ENCODE peak calls at places on chromosomes 3 and 15, in five cellular contexts. One of them, this sample, is unnamed.

GRCh38 chr3:47850803-47851417 is 48.0 kb downstream of the DHX30 start:
- DNase-seq in progenitor cell of endocrine pancreas: no peak
- DNase-seq in NCI-H345: no peak
- DNase-seq in stimulated activated CD4-positive, alpha-beta T cell treated with anti-CD3 and anti-CD28 coated beads, TNF-alpha, amount 100 ng/mL, for 1 hour: no peak
- DNase-seq in GM04504: no peak
- DNase-seq in this sample: no peak

GRCh38 chr15:68518785-68519430 is 59.9 kb upstream of the CORO2B start:
- DNase-seq in progenitor cell of endocrine pancreas: no peak
- DNase-seq in NCI-H345: no peak
- DNase-seq in stimulated activated CD4-positive, alpha-beta T cell treated with anti-CD3 and anti-CD28 coated beads, TNF-alpha, amount 100 ng/mL, for 1 hour: no peak
- DNase-seq in GM04504: no peak
- DNase-seq in this sample: no peak

GRCh38 chr15:90006217-90007088 is 5.3 kb downstream of the ZNF710 start:
- DNase-seq in progenitor cell of endocrine pancreas: no peak
- DNase-seq in NCI-H345: no peak
- DNase-seq in stimulated activated CD4-positive, alpha-beta T cell treated with anti-CD3 and anti-CD28 coated beads, TNF-alpha, amount 100 ng/mL, for 1 hour: no peak
- DNase-seq in GM04504: no peak
- DNase-seq in this sample: no peak

GRCh38 chr3:129627350-129628168 is 21.1 kb upstream of the PLXND1 start:
- DNase-seq in progenitor cell of endocrine pancreas: peak
- DNase-seq in NCI-H345: peak
- DNase-seq in stimulated activated CD4-positive, alpha-beta T cell treated with anti-CD3 and anti-CD28 coated beads, TNF-alpha, amount 100 ng/mL, for 1 hour: no peak
- DNase-seq in GM04504: peak
- DNase-seq in this sample: peak

GRCh38 chr3:8421711-8422110 is 79.9 kb upstream of the LMCD1 start:
- DNase-seq in progenitor cell of endocrine pancreas: no peak
- DNase-seq in NCI-H345: no peak
- DNase-seq in stimulated activated CD4-positive, alpha-beta T cell treated with anti-CD3 and anti-CD28 coated beads, TNF-alpha, amount 100 ng/mL, for 1 hour: no peak
- DNase-seq in GM04504: no peak
- DNase-seq in this sample: no peak

GRCh38 chr15:26864664-26865191 is 2.1 kb upstream of the GABRA5 start:
- DNase-seq in progenitor cell of endocrine pancreas: no peak
- DNase-seq in NCI-H345: peak
- DNase-seq in stimulated activated CD4-positive, alpha-beta T cell treated with anti-CD3 and anti-CD28 coated beads, TNF-alpha, amount 100 ng/mL, for 1 hour: no peak
- DNase-seq in GM04504: no peak
- DNase-seq in this sample: no peak

GRCh38 chr15:58517252-58517681 is 85.5 kb downstream of the LIPC start:
- DNase-seq in progenitor cell of endocrine pancreas: no peak
- DNase-seq in NCI-H345: no peak
- DNase-seq in stimulated activated CD4-positive, alpha-beta T cell treated with anti-CD3 and anti-CD28 coated beads, TNF-alpha, amount 100 ng/mL, for 1 hour: no peak
- DNase-seq in GM04504: no peak
- DNase-seq in this sample: no peak

GRCh38 chr3:98528474-98529346 is 3.1 kb upstream of the GPR15 start:
- DNase-seq in progenitor cell of endocrine pancreas: no peak
- DNase-seq in NCI-H345: no peak
- DNase-seq in stimulated activated CD4-positive, alpha-beta T cell treated with anti-CD3 and anti-CD28 coated beads, TNF-alpha, amount 100 ng/mL, for 1 hour: no peak
- DNase-seq in GM04504: no peak
- DNase-seq in this sample: no peak

GRCh38 chr3:58349792-58350626 is 17.3 kb downstream of the PXK start:
- DNase-seq in progenitor cell of endocrine pancreas: no peak
- DNase-seq in NCI-H345: no peak
- DNase-seq in stimulated activated CD4-positive, alpha-beta T cell treated with anti-CD3 and anti-CD28 coated beads, TNF-alpha, amount 100 ng/mL, for 1 hour: no peak
- DNase-seq in GM04504: no peak
- DNase-seq in this sample: no peak

GRCh38 chr15:57302640-57303257 is 73.6 kb upstream of the CGNL1 start:
- DNase-seq in progenitor cell of endocrine pancreas: no peak
- DNase-seq in NCI-H345: peak
- DNase-seq in stimulated activated CD4-positive, alpha-beta T cell treated with anti-CD3 and anti-CD28 coated beads, TNF-alpha, amount 100 ng/mL, for 1 hour: no peak
- DNase-seq in GM04504: no peak
- DNase-seq in this sample: no peak

GRCh38 chr3:120780977-120781376 is 38.4 kb downstream of the GTF2E1 start:
- DNase-seq in progenitor cell of endocrine pancreas: no peak
- DNase-seq in NCI-H345: no peak
- DNase-seq in stimulated activated CD4-positive, alpha-beta T cell treated with anti-CD3 and anti-CD28 coated beads, TNF-alpha, amount 100 ng/mL, for 1 hour: no peak
- DNase-seq in GM04504: no peak
- DNase-seq in this sample: peak

GRCh38 chr3:50525987-50526386 is 22.6 kb upstream of the CACNA2D2 start:
- DNase-seq in progenitor cell of endocrine pancreas: peak
- DNase-seq in NCI-H345: no peak
- DNase-seq in stimulated activated CD4-positive, alpha-beta T cell treated with anti-CD3 and anti-CD28 coated beads, TNF-alpha, amount 100 ng/mL, for 1 hour: peak
- DNase-seq in GM04504: peak
- DNase-seq in this sample: no peak

GRCh38 chr15:75649045-75649761 is 1.5 kb downstream of the SNX33 start:
- DNase-seq in progenitor cell of endocrine pancreas: no peak
- DNase-seq in NCI-H345: no peak
- DNase-seq in stimulated activated CD4-positive, alpha-beta T cell treated with anti-CD3 and anti-CD28 coated beads, TNF-alpha, amount 100 ng/mL, for 1 hour: no peak
- DNase-seq in GM04504: no peak
- DNase-seq in this sample: no peak

GRCh38 chr3:170622369-170623159 is 36.7 kb upstream of the SLC7A14 start:
- DNase-seq in progenitor cell of endocrine pancreas: no peak
- DNase-seq in NCI-H345: peak
- DNase-seq in stimulated activated CD4-positive, alpha-beta T cell treated with anti-CD3 and anti-CD28 coated beads, TNF-alpha, amount 100 ng/mL, for 1 hour: no peak
- DNase-seq in GM04504: peak
- DNase-seq in this sample: no peak

GRCh38 chr3:156687023-156687422 is 12.6 kb downstream of the TIPARP start:
- DNase-seq in progenitor cell of endocrine pancreas: no peak
- DNase-seq in NCI-H345: no peak
- DNase-seq in stimulated activated CD4-positive, alpha-beta T cell treated with anti-CD3 and anti-CD28 coated beads, TNF-alpha, amount 100 ng/mL, for 1 hour: no peak
- DNase-seq in GM04504: no peak
- DNase-seq in this sample: no peak

GRCh38 chr15:72116680-72117447 is 1.1 kb downstream of the MYO9A start:
- DNase-seq in progenitor cell of endocrine pancreas: no peak
- DNase-seq in NCI-H345: peak
- DNase-seq in stimulated activated CD4-positive, alpha-beta T cell treated with anti-CD3 and anti-CD28 coated beads, TNF-alpha, amount 100 ng/mL, for 1 hour: no peak
- DNase-seq in GM04504: no peak
- DNase-seq in this sample: peak

GRCh38 chr3:158381274-158381868 is 189.6 kb upstream of the MLF1 start:
- DNase-seq in progenitor cell of endocrine pancreas: no peak
- DNase-seq in NCI-H345: no peak
- DNase-seq in stimulated activated CD4-positive, alpha-beta T cell treated with anti-CD3 and anti-CD28 coated beads, TNF-alpha, amount 100 ng/mL, for 1 hour: no peak
- DNase-seq in GM04504: peak
- DNase-seq in this sample: no peak

GRCh38 chr3:45560270-45561020 is 34.1 kb upstream of the LIMD1 start:
- DNase-seq in progenitor cell of endocrine pancreas: no peak
- DNase-seq in NCI-H345: no peak
- DNase-seq in stimulated activated CD4-positive, alpha-beta T cell treated with anti-CD3 and anti-CD28 coated beads, TNF-alpha, amount 100 ng/mL, for 1 hour: no peak
- DNase-seq in GM04504: no peak
- DNase-seq in this sample: no peak

GRCh38 chr3:45516829-45517228 is 77.7 kb upstream of the LIMD1 start:
- DNase-seq in progenitor cell of endocrine pancreas: no peak
- DNase-seq in NCI-H345: no peak
- DNase-seq in stimulated activated CD4-positive, alpha-beta T cell treated with anti-CD3 and anti-CD28 coated beads, TNF-alpha, amount 100 ng/mL, for 1 hour: no peak
- DNase-seq in GM04504: no peak
- DNase-seq in this sample: no peak

GRCh38 chr3:32143849-32144757 is 37.7 kb downstream of the GPD1L start:
- DNase-seq in progenitor cell of endocrine pancreas: peak
- DNase-seq in NCI-H345: peak
- DNase-seq in stimulated activated CD4-positive, alpha-beta T cell treated with anti-CD3 and anti-CD28 coated beads, TNF-alpha, amount 100 ng/mL, for 1 hour: peak
- DNase-seq in GM04504: peak
- DNase-seq in this sample: peak

GRCh38 chr3:186108106-186108940 is 566 bp downstream of the ETV5 start:
- DNase-seq in progenitor cell of endocrine pancreas: peak
- DNase-seq in NCI-H345: peak
- DNase-seq in stimulated activated CD4-positive, alpha-beta T cell treated with anti-CD3 and anti-CD28 coated beads, TNF-alpha, amount 100 ng/mL, for 1 hour: no peak
- DNase-seq in GM04504: no peak
- DNase-seq in this sample: no peak

GRCh38 chr3:152472606-152472954 is 203.9 kb downstream of the MBNL1 start:
- DNase-seq in progenitor cell of endocrine pancreas: no peak
- DNase-seq in NCI-H345: no peak
- DNase-seq in stimulated activated CD4-positive, alpha-beta T cell treated with anti-CD3 and anti-CD28 coated beads, TNF-alpha, amount 100 ng/mL, for 1 hour: no peak
- DNase-seq in GM04504: no peak
- DNase-seq in this sample: no peak

GRCh38 chr15:78222745-78223395 is 11.5 kb downstream of the ACSBG1 start:
- DNase-seq in progenitor cell of endocrine pancreas: no peak
- DNase-seq in NCI-H345: no peak
- DNase-seq in stimulated activated CD4-positive, alpha-beta T cell treated with anti-CD3 and anti-CD28 coated beads, TNF-alpha, amount 100 ng/mL, for 1 hour: no peak
- DNase-seq in GM04504: no peak
- DNase-seq in this sample: no peak

GRCh38 chr15:90497374-90497773 is 32.3 kb upstream of the CRTC3 start:
- DNase-seq in progenitor cell of endocrine pancreas: no peak
- DNase-seq in NCI-H345: no peak
- DNase-seq in stimulated activated CD4-positive, alpha-beta T cell treated with anti-CD3 and anti-CD28 coated beads, TNF-alpha, amount 100 ng/mL, for 1 hour: no peak
- DNase-seq in GM04504: no peak
- DNase-seq in this sample: no peak

GRCh38 chr15:66809664-66810063 is 107.6 kb downstream of the SMAD6 start:
- DNase-seq in progenitor cell of endocrine pancreas: no peak
- DNase-seq in NCI-H345: no peak
- DNase-seq in stimulated activated CD4-positive, alpha-beta T cell treated with anti-CD3 and anti-CD28 coated beads, TNF-alpha, amount 100 ng/mL, for 1 hour: no peak
- DNase-seq in GM04504: no peak
- DNase-seq in this sample: no peak

GRCh38 chr15:101650145-101650544 is 2.0 kb downstream of the TM2D3 start:
- DNase-seq in progenitor cell of endocrine pancreas: no peak
- DNase-seq in NCI-H345: no peak
- DNase-seq in stimulated activated CD4-positive, alpha-beta T cell treated with anti-CD3 and anti-CD28 coated beads, TNF-alpha, amount 100 ng/mL, for 1 hour: no peak
- DNase-seq in GM04504: no peak
- DNase-seq in this sample: no peak

GRCh38 chr15:48084759-48085420 is 35.9 kb upstream of the SLC24A5 start:
- DNase-seq in progenitor cell of endocrine pancreas: no peak
- DNase-seq in NCI-H345: peak
- DNase-seq in stimulated activated CD4-positive, alpha-beta T cell treated with anti-CD3 and anti-CD28 coated beads, TNF-alpha, amount 100 ng/mL, for 1 hour: no peak
- DNase-seq in GM04504: no peak
- DNase-seq in this sample: no peak

GRCh38 chr15:41501191-41501917 is 7.7 kb downstream of the ITPKA start:
- DNase-seq in progenitor cell of endocrine pancreas: no peak
- DNase-seq in NCI-H345: no peak
- DNase-seq in stimulated activated CD4-positive, alpha-beta T cell treated with anti-CD3 and anti-CD28 coated beads, TNF-alpha, amount 100 ng/mL, for 1 hour: no peak
- DNase-seq in GM04504: no peak
- DNase-seq in this sample: no peak

GRCh38 chr15:78131295-78132021 is at the start of gene CIB2:
- DNase-seq in progenitor cell of endocrine pancreas: peak
- DNase-seq in NCI-H345: peak
- DNase-seq in stimulated activated CD4-positive, alpha-beta T cell treated with anti-CD3 and anti-CD28 coated beads, TNF-alpha, amount 100 ng/mL, for 1 hour: peak
- DNase-seq in GM04504: peak
- DNase-seq in this sample: no peak

GRCh38 chr3:176974303-176974702 is 223.0 kb downstream of the TBL1XR1 start:
- DNase-seq in progenitor cell of endocrine pancreas: no peak
- DNase-seq in NCI-H345: no peak
- DNase-seq in stimulated activated CD4-positive, alpha-beta T cell treated with anti-CD3 and anti-CD28 coated beads, TNF-alpha, amount 100 ng/mL, for 1 hour: no peak
- DNase-seq in GM04504: no peak
- DNase-seq in this sample: no peak

GRCh38 chr3:127455541-127456450 is 134.7 kb downstream of the TPRA1 start:
- DNase-seq in progenitor cell of endocrine pancreas: peak
- DNase-seq in NCI-H345: peak
- DNase-seq in stimulated activated CD4-positive, alpha-beta T cell treated with anti-CD3 and anti-CD28 coated beads, TNF-alpha, amount 100 ng/mL, for 1 hour: no peak
- DNase-seq in GM04504: peak
- DNase-seq in this sample: no peak